ENCODE peak calls at places on chromosomes 16 and 17, in nine cellular contexts. One of them, this sample, is unnamed.

GRCh38 chr16:31301708-31302400 is 42.1 kb downstream of the ITGAM start:
- DNase-seq in fibroblast of lung: peak; percentile 6
- DNase-seq in left ventricle myocardium inferior: no peak
- DNase-seq in iPS DF 6.9: no peak
- DNase-seq in left lung: no peak
- DNase-seq in GM23248: peak; percentile 39
- DNase-seq in mesendoderm: no peak
- DNase-seq in adipocyte: peak; percentile 22
- DNase-seq in heart left ventricle: no peak
- DNase-seq in this sample: no peak

GRCh38 chr16:72875291-72876036 is 172.5 kb downstream of the ZFHX3 start:
- DNase-seq in iPS DF 6.9: no peak
- DNase-seq in mesendoderm: peak; percentile 21
- DNase-seq in adipocyte: peak; percentile 22
- DNase-seq in GM23248: no peak
- DNase-seq in heart left ventricle: no peak
- DNase-seq in left lung: no peak
- DNase-seq in fibroblast of lung: no peak
- DNase-seq in left ventricle myocardium inferior: no peak
- DNase-seq in this sample: peak; percentile 22

GRCh38 chr17:49898547-49899490 is 51.0 kb upstream of the TAC4 start:
- DNase-seq in left lung: no peak
- DNase-seq in left ventricle myocardium inferior: no peak
- DNase-seq in adipocyte: no peak
- DNase-seq in fibroblast of lung: no peak
- DNase-seq in mesendoderm: peak; percentile 88
- DNase-seq in iPS DF 6.9: peak; percentile 72
- DNase-seq in GM23248: peak; percentile 41
- DNase-seq in heart left ventricle: no peak
- DNase-seq in this sample: no peak

GRCh38 chr17:73309727-73310555 is 1.9 kb downstream of the CDC42EP4 start:
- DNase-seq in iPS DF 6.9: no peak
- DNase-seq in adipocyte: no peak
- DNase-seq in fibroblast of lung: no peak
- DNase-seq in left lung: no peak
- DNase-seq in heart left ventricle: no peak
- DNase-seq in mesendoderm: no peak
- DNase-seq in GM23248: peak; percentile 58
- DNase-seq in left ventricle myocardium inferior: no peak
- DNase-seq in this sample: peak; percentile 44

GRCh38 chr17:12438813-12439586 is 226.7 kb upstream of the MYOCD start:
- DNase-seq in fibroblast of lung: no peak
- DNase-seq in adipocyte: no peak
- DNase-seq in heart left ventricle: no peak
- DNase-seq in mesendoderm: peak; percentile 95
- DNase-seq in iPS DF 6.9: no peak
- DNase-seq in left lung: no peak
- DNase-seq in left ventricle myocardium inferior: no peak
- DNase-seq in GM23248: no peak
- DNase-seq in this sample: no peak

GRCh38 chr17:28554565-28554964 is 2.1 kb upstream of the UNC119 start:
- DNase-seq in heart left ventricle: no peak
- DNase-seq in left lung: no peak
- DNase-seq in adipocyte: no peak
- DNase-seq in GM23248: no peak
- DNase-seq in mesendoderm: peak; percentile 51
- DNase-seq in iPS DF 6.9: no peak
- DNase-seq in left ventricle myocardium inferior: no peak
- DNase-seq in fibroblast of lung: no peak
- DNase-seq in this sample: no peak

GRCh38 chr17:28889996-28890395 is 7.5 kb downstream of the FLOT2 start:
- DNase-seq in mesendoderm: no peak
- DNase-seq in GM23248: no peak
- DNase-seq in adipocyte: no peak
- DNase-seq in left lung: no peak
- DNase-seq in left ventricle myocardium inferior: no peak
- DNase-seq in fibroblast of lung: no peak
- DNase-seq in heart left ventricle: no peak
- DNase-seq in iPS DF 6.9: no peak
- DNase-seq in this sample: no peak

GRCh38 chr16:81181013-81181720 is 57.3 kb upstream of the BCO1 start:
- DNase-seq in left ventricle myocardium inferior: peak; percentile 81
- DNase-seq in iPS DF 6.9: peak; percentile 85
- DNase-seq in left lung: no peak
- DNase-seq in GM23248: peak; percentile 99
- DNase-seq in heart left ventricle: peak; percentile 84
- DNase-seq in adipocyte: peak; percentile 96
- DNase-seq in fibroblast of lung: peak; percentile 95
- DNase-seq in mesendoderm: peak; percentile 99
- DNase-seq in this sample: peak; percentile 98

GRCh38 chr16:66984902-66985311 is 3.5 kb upstream of the CES4A start:
- DNase-seq in adipocyte: no peak
- DNase-seq in heart left ventricle: no peak
- DNase-seq in left ventricle myocardium inferior: no peak
- DNase-seq in left lung: no peak
- DNase-seq in fibroblast of lung: no peak
- DNase-seq in iPS DF 6.9: no peak
- DNase-seq in GM23248: no peak
- DNase-seq in mesendoderm: no peak
- DNase-seq in this sample: no peak

GRCh38 chr16:14062261-14062660 is 8.9 kb upstream of the MRTFB start:
- DNase-seq in mesendoderm: no peak
- DNase-seq in left ventricle myocardium inferior: no peak
- DNase-seq in fibroblast of lung: no peak
- DNase-seq in heart left ventricle: no peak
- DNase-seq in left lung: no peak
- DNase-seq in adipocyte: no peak
- DNase-seq in iPS DF 6.9: no peak
- DNase-seq in GM23248: no peak
- DNase-seq in this sample: no peak

GRCh38 chr17:58082341-58082869 is 814 bp upstream of the DYNLL2 start:
- DNase-seq in iPS DF 6.9: no peak
- DNase-seq in adipocyte: no peak
- DNase-seq in heart left ventricle: no peak
- DNase-seq in left ventricle myocardium inferior: no peak
- DNase-seq in left lung: no peak
- DNase-seq in mesendoderm: no peak
- DNase-seq in GM23248: no peak
- DNase-seq in fibroblast of lung: no peak
- DNase-seq in this sample: no peak

GRCh38 chr17:691423-691822 is 23.2 kb downstream of the VPS53 start:
- DNase-seq in fibroblast of lung: no peak
- DNase-seq in left ventricle myocardium inferior: no peak
- DNase-seq in mesendoderm: no peak
- DNase-seq in iPS DF 6.9: no peak
- DNase-seq in heart left ventricle: no peak
- DNase-seq in adipocyte: peak; percentile 59
- DNase-seq in GM23248: peak; percentile 93
- DNase-seq in left lung: no peak
- DNase-seq in this sample: peak; percentile 37

GRCh38 chr16:31352344-31353115 is 2.4 kb upstream of the ITGAX start:
- DNase-seq in left lung: peak; percentile 82
- DNase-seq in adipocyte: no peak
- DNase-seq in GM23248: no peak
- DNase-seq in heart left ventricle: no peak
- DNase-seq in fibroblast of lung: no peak
- DNase-seq in left ventricle myocardium inferior: no peak
- DNase-seq in mesendoderm: no peak
- DNase-seq in iPS DF 6.9: no peak
- DNase-seq in this sample: no peak

GRCh38 chr17:9237661-9238301 is 216.5 kb downstream of the NTN1 start:
- DNase-seq in iPS DF 6.9: no peak
- DNase-seq in mesendoderm: peak; percentile 70
- DNase-seq in heart left ventricle: no peak
- DNase-seq in left ventricle myocardium inferior: no peak
- DNase-seq in GM23248: no peak
- DNase-seq in left lung: no peak
- DNase-seq in adipocyte: no peak
- DNase-seq in fibroblast of lung: no peak
- DNase-seq in this sample: no peak

GRCh38 chr17:55549140-55549539 is 37.9 kb upstream of the SMIM36 start:
- DNase-seq in adipocyte: no peak
- DNase-seq in iPS DF 6.9: peak; percentile 31
- DNase-seq in left ventricle myocardium inferior: no peak
- DNase-seq in mesendoderm: peak; percentile 72
- DNase-seq in GM23248: peak; percentile 10
- DNase-seq in fibroblast of lung: no peak
- DNase-seq in heart left ventricle: no peak
- DNase-seq in left lung: no peak
- DNase-seq in this sample: peak; percentile 17

GRCh38 chr17:44084921-44085320 is 14.4 kb downstream of the G6PC3 start:
- DNase-seq in GM23248: no peak
- DNase-seq in mesendoderm: no peak
- DNase-seq in iPS DF 6.9: no peak
- DNase-seq in adipocyte: no peak
- DNase-seq in fibroblast of lung: no peak
- DNase-seq in left ventricle myocardium inferior: no peak
- DNase-seq in heart left ventricle: no peak
- DNase-seq in left lung: no peak
- DNase-seq in this sample: no peak

GRCh38 chr17:44082206-44082605 is 11.7 kb downstream of the G6PC3 start:
- DNase-seq in left lung: no peak
- DNase-seq in adipocyte: no peak
- DNase-seq in mesendoderm: no peak
- DNase-seq in fibroblast of lung: no peak
- DNase-seq in iPS DF 6.9: no peak
- DNase-seq in GM23248: no peak
- DNase-seq in left ventricle myocardium inferior: no peak
- DNase-seq in heart left ventricle: no peak
- DNase-seq in this sample: no peak

GRCh38 chr17:44084131-44084538 is 13.6 kb downstream of the G6PC3 start:
- DNase-seq in adipocyte: peak; percentile 39
- DNase-seq in left ventricle myocardium inferior: no peak
- DNase-seq in mesendoderm: peak; percentile 44
- DNase-seq in fibroblast of lung: no peak
- DNase-seq in left lung: no peak
- DNase-seq in GM23248: peak; percentile 47
- DNase-seq in iPS DF 6.9: no peak
- DNase-seq in heart left ventricle: no peak
- DNase-seq in this sample: no peak

GRCh38 chr17:44081681-44082080 is 11.1 kb downstream of the G6PC3 start:
- DNase-seq in adipocyte: no peak
- DNase-seq in left ventricle myocardium inferior: no peak
- DNase-seq in left lung: no peak
- DNase-seq in heart left ventricle: no peak
- DNase-seq in iPS DF 6.9: no peak
- DNase-seq in fibroblast of lung: no peak
- DNase-seq in GM23248: peak; percentile 59
- DNase-seq in mesendoderm: no peak
- DNase-seq in this sample: no peak

GRCh38 chr17:44083250-44083849 is 12.8 kb downstream of the G6PC3 start:
- DNase-seq in left ventricle myocardium inferior: no peak
- DNase-seq in iPS DF 6.9: no peak
- DNase-seq in fibroblast of lung: no peak
- DNase-seq in adipocyte: no peak
- DNase-seq in left lung: no peak
- DNase-seq in GM23248: no peak
- DNase-seq in heart left ventricle: no peak
- DNase-seq in mesendoderm: peak; percentile 70
- DNase-seq in this sample: no peak
- H3K36me3 ChIP-seq in left ventricle myocardium inferior: peaks cover 97% of the 10 kb centered on the region
- H3K36me3 ChIP-seq in iPS DF 6.9: peaks cover 10% of the 10 kb centered on the region
- H3K36me3 ChIP-seq in fibroblast of lung: peaks cover 27% of the 10 kb centered on the region
- H3K36me3 ChIP-seq in adipocyte: peaks cover 66% of the 10 kb centered on the region
- H3K36me3 ChIP-seq in left lung: no peaks in the 10 kb centered on the region
- H3K36me3 ChIP-seq in GM23248: no peaks in the 10 kb centered on the region
- H3K36me3 ChIP-seq in heart left ventricle: peaks cover 99% of the 10 kb centered on the region
- H3K36me3 ChIP-seq in mesendoderm: peaks cover 6% of the 10 kb centered on the region
- H3K36me3 ChIP-seq in this sample: peaks cover 55% of the 10 kb centered on the region

GRCh38 chr17:3828151-3828851 is 17.7 kb downstream of the NCBP3 start:
- DNase-seq in left lung: no peak
- DNase-seq in heart left ventricle: no peak
- DNase-seq in left ventricle myocardium inferior: no peak
- DNase-seq in adipocyte: peak; percentile 33
- DNase-seq in GM23248: no peak
- DNase-seq in fibroblast of lung: peak; percentile 84
- DNase-seq in iPS DF 6.9: no peak
- DNase-seq in mesendoderm: no peak
- DNase-seq in this sample: peak; percentile 68
- H3K36me3 ChIP-seq in left lung: no peaks in the 10 kb centered on the region
- H3K36me3 ChIP-seq in heart left ventricle: peaks cover 88% of the 10 kb centered on the region
- H3K36me3 ChIP-seq in left ventricle myocardium inferior: peaks cover 67% of the 10 kb centered on the region
- H3K36me3 ChIP-seq in adipocyte: peaks cover 56% of the 10 kb centered on the region
- H3K36me3 ChIP-seq in GM23248: peaks cover 48% of the 10 kb centered on the region
- H3K36me3 ChIP-seq in fibroblast of lung: peaks cover 7% of the 10 kb centered on the region
- H3K36me3 ChIP-seq in iPS DF 6.9: peaks cover 10% of the 10 kb centered on the region
- H3K36me3 ChIP-seq in mesendoderm: peaks cover 10% of the 10 kb centered on the region
- H3K36me3 ChIP-seq in this sample: peaks cover 32% of the 10 kb centered on the region

DNA sequence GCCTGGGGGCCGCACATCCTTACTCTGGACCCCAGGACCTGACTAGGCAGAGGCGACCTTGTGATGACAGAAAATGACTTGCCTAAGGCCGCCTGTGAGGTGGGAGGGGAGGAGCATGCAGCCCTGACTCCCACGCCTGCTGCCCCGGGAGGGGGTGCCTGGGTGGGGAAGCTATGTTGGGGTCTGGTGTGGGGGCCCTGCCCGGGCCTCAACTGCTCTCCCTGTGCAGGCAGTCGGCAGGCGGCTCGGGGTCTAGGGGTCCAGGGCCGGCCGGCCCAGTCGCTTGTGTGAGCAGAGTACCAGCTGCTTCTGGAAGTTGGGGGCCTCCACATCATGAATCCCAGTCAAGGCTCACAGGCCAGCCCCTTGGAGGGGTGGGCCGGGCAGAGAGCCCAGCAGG is 48.1 kb downstream of the PRMT7 start:
- DNase-seq in heart left ventricle: no peak
- DNase-seq in adipocyte: no peak
- DNase-seq in GM23248: no peak
- DNase-seq in left ventricle myocardium inferior: no peak
- DNase-seq in iPS DF 6.9: no peak
- DNase-seq in fibroblast of lung: no peak
- DNase-seq in mesendoderm: no peak
- DNase-seq in left lung: peak; percentile 66
- DNase-seq in this sample: no peak
- H3K36me3 ChIP-seq in heart left ventricle: peaks cover 46% of the 10 kb centered on the region
- H3K36me3 ChIP-seq in adipocyte: peaks cover 46% of the 10 kb centered on the region
- H3K36me3 ChIP-seq in GM23248: no peaks in the 10 kb centered on the region
- H3K36me3 ChIP-seq in left ventricle myocardium inferior: peaks cover 56% of the 10 kb centered on the region
- H3K36me3 ChIP-seq in iPS DF 6.9: peaks cover 27% of the 10 kb centered on the region
- H3K36me3 ChIP-seq in fibroblast of lung: peaks cover 12% of the 10 kb centered on the region
- H3K36me3 ChIP-seq in mesendoderm: peaks cover 2% of the 10 kb centered on the region
- H3K36me3 ChIP-seq in left lung: no peaks in the 10 kb centered on the region
- H3K36me3 ChIP-seq in this sample: peaks cover 47% of the 10 kb centered on the region

DNA sequence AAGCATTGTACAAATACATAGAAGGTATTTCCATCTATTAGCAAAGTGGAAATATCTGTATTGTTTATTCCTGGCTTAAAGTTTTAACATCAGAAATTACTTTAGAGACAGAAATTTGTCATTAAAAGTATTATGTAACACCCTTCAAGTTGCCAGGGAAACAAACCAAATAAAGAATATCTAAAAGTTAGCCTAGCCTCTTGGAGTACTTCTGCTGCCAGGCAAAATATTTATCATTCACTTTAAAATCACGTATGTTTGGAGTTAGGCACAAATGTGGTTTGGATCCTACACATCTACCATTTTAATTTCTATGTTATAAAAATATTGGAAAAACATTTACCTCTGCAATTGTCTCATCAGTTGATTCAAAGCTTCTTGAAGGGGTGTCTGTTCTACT is 14.7 kb downstream of the BRD7 start:
- DNase-seq in left ventricle myocardium inferior: no peak
- DNase-seq in iPS DF 6.9: no peak
- DNase-seq in heart left ventricle: no peak
- DNase-seq in left lung: no peak
- DNase-seq in fibroblast of lung: no peak
- DNase-seq in GM23248: peak; percentile 27
- DNase-seq in mesendoderm: no peak
- DNase-seq in adipocyte: no peak
- DNase-seq in this sample: no peak
- H3K36me3 ChIP-seq in left ventricle myocardium inferior: peaks cover 68% of the 10 kb centered on the region
- H3K36me3 ChIP-seq in iPS DF 6.9: peaks cover 6% of the 10 kb centered on the region
- H3K36me3 ChIP-seq in heart left ventricle: peaks cover 71% of the 10 kb centered on the region
- H3K36me3 ChIP-seq in left lung: no peaks in the 10 kb centered on the region
- H3K36me3 ChIP-seq in fibroblast of lung: peaks cover 9% of the 10 kb centered on the region
- H3K36me3 ChIP-seq in GM23248: peaks cover 48% of the 10 kb centered on the region
- H3K36me3 ChIP-seq in mesendoderm: peaks cover 5% of the 10 kb centered on the region
- H3K36me3 ChIP-seq in adipocyte: peaks cover 50% of the 10 kb centered on the region
- H3K36me3 ChIP-seq in this sample: peaks cover 78% of the 10 kb centered on the region